ENCODE peak calls at places on chromosome 11, in four cellular contexts. F is left ventricle myocardium inferior, B is vagina, K is lower lobe of right lung. O is an unnamed sample.

GRCh38 chr11:75785187-75785586 is 16.6 kb downstream of the DGAT2 start:
- DNase-seq in F (no peak), B (no peak), K (no peak), O (no peak)

GRCh38 chr11:19978668-19979518 is 181.4 kb downstream of the DBX1 start:
- DNase-seq in K (peak; percentile 51), F (no peak), B (no peak), O (peak; percentile 66)

GRCh38 chr11:67114275-67114896 is 4.7 kb upstream of the KDM2A start:
- DNase-seq in K (no peak), F (no peak), B (no peak), O (no peak)

GRCh38 chr11:8232414-8232813 is 31.3 kb downstream of the LMO1 start:
- DNase-seq in B (no peak), F (no peak), K (peak; percentile 6), O (no peak)

GRCh38 chr11:76667856-76668255 is 2.7 kb downstream of the LRRC32 start:
- DNase-seq in K (no peak), F (no peak), B (no peak), O (peak; percentile 11)

GRCh38 chr11:8581300-8581699 is 12.7 kb downstream of the STK33 start:
- DNase-seq in F (no peak), K (no peak), B (no peak), O (no peak)

GRCh38 chr11:66006134-66006890 is 4.0 kb downstream of the BANF1 start:
- DNase-seq in K (no peak), F (no peak), B (no peak), O (no peak)

GRCh38 chr11:70032943-70033710 is 45.0 kb upstream of the ANO1 start:
- DNase-seq in F (no peak), B (peak; percentile 75), K (no peak), O (no peak)

GRCh38 chr11:57515332-57516060 is at the start of gene SLC43A1:
- DNase-seq in F (peak; percentile 71), K (peak; percentile 68), B (no peak), O (peak; percentile 58)

GRCh38 chr11:64357904-64358535 is 942 bp upstream of the RPS6KA4 start:
- DNase-seq in K (no peak), B (no peak), F (no peak), O (no peak)
- H3K4me3 ChIP-seq in K (peak overlapping the region; percentile 91), B (peak overlapping the region; percentile 94), F (peak overlapping the region; percentile 83), O (peak overlapping the region; percentile 51)

GRCh38 chr11:121482231-121483129 is 29.7 kb upstream of the SORL1-AS1 start:
- DNase-seq in F (no peak), B (no peak), K (no peak), O (no peak)
- H3K4me3 ChIP-seq in F (no peak overlapping the region), B (no peak overlapping the region), K (no peak overlapping the region), O (no peak overlapping the region)

GRCh38 chr11:94400839-94401772 is at the start of gene GPR83:
- DNase-seq in K (no peak), F (peak; percentile 19), B (no peak), O (no peak)

GRCh38 chr11:94402355-94402754 is 1.1 kb upstream of the GPR83 start:
- DNase-seq in F (no peak), B (no peak), K (no peak), O (no peak)

GRCh38 chr11:94405062-94405461 is 3.8 kb upstream of the GPR83 start:
- DNase-seq in K (no peak), F (no peak), B (no peak), O (no peak)

GRCh38 chr11:94400075-94400838 is 962 bp downstream of the GPR83 start:
- DNase-seq in B (no peak), F (no peak), K (no peak), O (no peak)

GRCh38 chr11:94401773-94402265 is 600 bp upstream of the GPR83 start:
- DNase-seq in B (no peak), F (no peak), K (no peak), O (no peak)
- H3K4me3 ChIP-seq in B (no peak overlapping the region), F (peak overlapping the region; percentile 65), K (no peak overlapping the region), O (no peak overlapping the region)

GRCh38 chr11:6006846-6007245 is at the start of gene OR56A4:
- DNase-seq in B (no peak), K (no peak), F (no peak), O (no peak)
- H3K4me3 ChIP-seq in B (no peak within 1 kb of the TSS), K (no peak within 1 kb of the TSS), F (no peak within 1 kb of the TSS), O (no peak within 1 kb of the TSS)